ENCODE peak calls at places on chromosomes 5 and 9, in six cellular contexts. E is amygdala; G is CD8-positive, alpha-beta memory T cell; N is NCI-H524; W is mesenteric fat pad; S is stimulated activated naive CD4-positive, alpha-beta T cell. P is an unnamed sample.
A peak's percentile ranks its signal among the peaks of the same experiment; 100 is the strongest.

GRCh38 chr5:83401122-83401620 is 70.4 kb upstream of the VCAN start:
- DNase-seq in E (no peak), G (no peak), N (no peak), W (no peak), S (no peak), P (no peak)

GRCh38 chr5:181189363-181189961 is 15.5 kb downstream of the TRIM7 start:
- DNase-seq in E (no peak), G (peak; percentile 78), N (no peak), W (peak; percentile 89), S (no peak), P (no peak)

GRCh38 chr9:126953089-126953809 is 38.7 kb downstream of the RALGPS1 start:
- DNase-seq in E (no peak), G (no peak), N (no peak), W (no peak), S (no peak), P (no peak)

GRCh38 chr9:125990793-125991220 is 243.6 kb downstream of the PBX3 start:
- DNase-seq in E (no peak), G (no peak), N (peak; percentile 80), W (peak; percentile 71), S (no peak), P (no peak)

GRCh38 chr9:127525426-127526188 is 74.3 kb downstream of the LRSAM1 start:
- DNase-seq in E (no peak), G (no peak), N (peak; percentile 14), W (no peak), S (peak; percentile 18), P (no peak)

GRCh38 chr9:128204858-128205257 is 1.7 kb downstream of the DNM1 start:
- DNase-seq in E (no peak), G (no peak), N (peak; percentile 58), W (no peak), S (no peak), P (no peak)

GRCh38 chr5:153352685-153353219 is 137.7 kb upstream of the GRIA1 start:
- DNase-seq in E (no peak), G (no peak), N (no peak), W (no peak), S (no peak), P (no peak)

GRCh38 chr5:120297621-120298020 is 166.5 kb upstream of the PRR16 start:
- DNase-seq in E (no peak), G (no peak), N (no peak), W (no peak), S (no peak), P (no peak)

GRCh38 chr9:117080996-117081395 is 333.9 kb downstream of the ASTN2 start:
- DNase-seq in E (no peak), G (no peak), N (peak; percentile 50), W (no peak), S (no peak), P (no peak)

GRCh38 chr5:179167871-179168451 is 107.8 kb downstream of the ZNF354C start:
- DNase-seq in E (no peak), G (no peak), N (no peak), W (peak; percentile 87), S (no peak), P (no peak)

GRCh38 chr5:170757182-170757601 is 26.3 kb upstream of the GABRP start:
- DNase-seq in E (no peak), G (no peak), N (no peak), W (no peak), S (no peak), P (no peak)

GRCh38 chr5:120366047-120366446 is 98.1 kb upstream of the PRR16 start:
- DNase-seq in E (no peak), G (no peak), N (no peak), W (no peak), S (no peak), P (no peak)

GRCh38 chr5:140118294-140118936 is 4.5 kb downstream of the PURA start:
- DNase-seq in E (no peak), G (no peak), N (peak; percentile 3), W (no peak), S (no peak), P (no peak)

GRCh38 chr5:144191998-144192397 is 21.3 kb downstream of the KCTD16 start:
- DNase-seq in E (no peak), G (peak; percentile 55), N (peak; percentile 44), W (no peak), S (peak; percentile 83), P (no peak)

GRCh38 chr9:114417511-114417910 is 29.7 kb upstream of the AKNA start:
- DNase-seq in E (no peak), G (no peak), N (no peak), W (no peak), S (no peak), P (no peak)

GRCh38 chr5:163434410-163434866 is 3.0 kb upstream of the CCNG1 start:
- DNase-seq in E (no peak), G (no peak), N (no peak), W (no peak), S (no peak), P (no peak)